ENCODE peak calls at places on chromosomes 4 and X, in nine cellular contexts. Q, R, A, X, G, Z, L, J and N are unnamed samples.
A peak's percentile ranks its signal among the peaks of the same experiment; 100 is the strongest.

GRCh38 chr4:8528713-8529112 is 51.5 kb upstream of the GPR78 start:
- DNase-seq in G (no peak), Q (no peak), J (no peak), X (no peak), R (peak; percentile 16), L (no peak), A (no peak), Z (no peak), N (no peak)

GRCh38 chrX:47217121-47217851 is 1.2 kb upstream of the CDK16 start:
- DNase-seq in A (no peak), Q (no peak), X (peak; percentile 31), J (peak; percentile 49), G (peak; percentile 59), L (peak; percentile 80), R (no peak), Z (no peak), N (no peak)

GRCh38 chr4:32841217-32841616 is 2121.0 kb downstream of the PCDH7 start:
- DNase-seq in X (no peak), G (no peak), R (no peak), Q (no peak), A (no peak), J (no peak), Z (no peak), L (no peak), N (no peak)

GRCh38 chrX:146707781-146708180 is 101.8 kb upstream of the CXorf51B start:
- DNase-seq in R (no peak), G (peak; percentile 18), Q (no peak), J (no peak), L (no peak), X (no peak), A (no peak), Z (no peak), N (no peak)

GRCh38 chrX:142036111-142036510 is 132.4 kb downstream of the MAGEC1 start:
- DNase-seq in Q (no peak), L (no peak), G (no peak), J (no peak), Z (no peak), A (no peak), X (no peak), R (peak; percentile 1), N (no peak)

GRCh38 chr4:15513545-15513944 is 43.9 kb downstream of the CC2D2A start:
- DNase-seq in G (no peak), Q (no peak), R (no peak), X (no peak), L (no peak), A (no peak), Z (no peak), J (no peak), N (no peak)

GRCh38 chr4:85842540-85842939 is 367.6 kb downstream of the ARHGAP24 start:
- DNase-seq in J (no peak), G (no peak), X (peak; percentile 47), R (no peak), L (no peak), A (peak; percentile 14), Z (no peak), Q (no peak), N (no peak)

GRCh38 chr4:8599091-8599460 is 6.5 kb downstream of the CPZ start:
- DNase-seq in A (no peak), J (no peak), X (no peak), Z (no peak), L (no peak), R (no peak), G (no peak), Q (no peak), N (no peak)

GRCh38 chrX:65035451-65035779 is 59.2 kb upstream of the ZC4H2 start:
- DNase-seq in X (no peak), Q (peak; percentile 6), R (no peak), G (no peak), L (no peak), A (peak; percentile 28), Z (peak; percentile 29), J (peak; percentile 28), N (no peak)

GRCh38 chrX:123504630-123505270 is 228.1 kb downstream of the THOC2 start:
- DNase-seq in X (no peak), A (no peak), G (no peak), J (no peak), Z (no peak), R (no peak), L (no peak), Q (no peak), N (no peak)

GRCh38 chrX:110003167-110004156 is 548 bp downstream of the TMEM164 start:
- DNase-seq in G (peak; percentile 58), A (peak; percentile 20), X (no peak), Z (peak; percentile 39), R (no peak), Q (peak; percentile 23), J (peak; percentile 42), L (peak; percentile 65), N (no peak)

GRCh38 chr4:126991965-126992364 is 640.8 kb upstream of the INTU start:
- DNase-seq in J (no peak), X (no peak), A (no peak), Q (no peak), L (no peak), R (no peak), G (no peak), Z (no peak), N (no peak)

GRCh38 chrX:111035256-111035655 is 60.7 kb upstream of the PAK3 start:
- DNase-seq in A (no peak), R (no peak), X (no peak), G (no peak), Z (no peak), Q (no peak), J (no peak), L (no peak), N (no peak)

GRCh38 chrX:45771114-45771513 is 570.4 kb upstream of the DIPK2B start:
- DNase-seq in L (peak; percentile 77), A (peak; percentile 72), G (no peak), J (peak; percentile 21), X (no peak), Q (no peak), Z (peak; percentile 39), R (peak; percentile 82), N (no peak)
- TF ChIP-seq POLR2A in L (peak; percentile 13), A (peak; percentile 72), G (no peak), J (no peak), X (no peak), Q (no peak), Z (no peak), R (no peak), N (peak; percentile 89)

GRCh38 chrX:10047133-10047532 is 80.0 kb downstream of the CLDN34 start:
- DNase-seq in L (no peak), X (no peak), J (no peak), R (no peak), Z (no peak), G (no peak), A (no peak), Q (no peak), N (no peak)
- TF ChIP-seq POLR2A in L (no peak), X (no peak), J (no peak), R (no peak), Z (no peak), G (no peak), A (no peak), Q (no peak), N (no peak)

GRCh38 chrX:13719192-13719856 is 15.1 kb downstream of the TRAPPC2 start:
- DNase-seq in A (no peak), R (no peak), Z (no peak), X (no peak), Q (no peak), L (no peak), G (no peak), J (no peak), N (no peak)
- TF ChIP-seq POLR2A in A (no peak), R (no peak), Z (no peak), X (no peak), Q (no peak), L (no peak), G (no peak), J (no peak), N (no peak)

DNA sequence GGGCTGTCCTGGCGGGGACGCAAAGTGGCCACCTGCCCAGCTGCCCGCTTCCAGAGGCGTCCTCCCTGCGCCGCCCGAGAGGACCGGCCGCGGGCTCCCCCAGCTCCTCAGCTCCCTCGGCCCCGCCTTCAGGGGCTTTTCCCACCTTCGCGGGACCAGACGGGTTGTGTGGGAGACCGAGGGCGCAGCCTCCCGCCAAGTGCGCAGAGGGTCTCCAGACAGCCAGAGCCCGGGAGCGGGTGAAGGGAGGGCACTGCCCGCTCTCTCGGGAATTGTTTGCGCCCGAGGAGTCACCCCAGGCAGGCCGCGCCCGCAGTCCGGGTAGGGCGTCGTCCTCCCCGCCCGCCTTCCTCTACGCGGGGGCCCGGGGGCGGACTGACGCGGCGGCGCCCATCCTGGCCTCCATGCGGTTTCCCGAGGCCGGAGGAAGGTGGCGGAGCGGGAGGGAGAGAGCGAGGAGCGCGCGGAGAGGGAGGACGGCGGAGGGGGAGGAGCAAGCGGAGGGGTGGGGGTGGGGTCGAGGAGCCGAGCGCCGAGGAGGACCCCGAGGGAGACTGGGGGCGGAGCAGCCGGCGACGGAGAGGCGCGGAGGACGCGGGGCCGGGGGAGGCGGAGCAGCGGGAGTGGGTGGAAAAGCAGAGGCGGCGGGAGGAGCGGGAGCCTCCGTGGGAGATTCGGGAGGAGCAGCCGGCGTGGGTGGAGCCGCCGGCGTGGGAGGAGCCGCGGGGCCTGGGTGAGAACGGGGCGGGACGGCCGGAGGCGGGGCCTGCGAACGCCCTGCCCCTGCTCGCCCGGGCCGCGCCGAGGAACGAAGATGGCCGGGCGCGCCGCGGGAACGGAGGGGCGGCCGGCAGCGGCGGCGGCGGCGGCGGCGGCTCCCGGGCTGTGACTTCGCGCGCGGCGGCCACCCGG is 47.6 kb downstream of the CLDN34 start:
- DNase-seq in A (peak; percentile 88), L (peak; percentile 96), G (peak; percentile 93), J (peak; percentile 89), Q (peak; percentile 61), Z (peak; percentile 87), R (peak; percentile 94), X (peak; percentile 79), N (no peak)
- TF ChIP-seq POLR2A in A (peak; percentile 22), L (no peak), G (peak; percentile 56), J (peak; percentile 62), Q (peak; percentile 23), Z (no peak), R (peak; percentile 25), X (no peak), N (peak; percentile 44)

GRCh38 chr4:84582988-84583870 is at the start of gene CDS1:
- DNase-seq in J (no peak), L (no peak), X (peak; percentile 30), G (peak; percentile 65), Q (peak; percentile 37), R (no peak), A (peak; percentile 84), Z (peak; percentile 77), N (no peak)
- TF ChIP-seq POLR2A in J (no peak), L (no peak), X (no peak), G (no peak), Q (no peak), R (no peak), A (peak; percentile 76), Z (no peak), N (no peak)

GRCh38 chr4:761739-762138 is 56.1 kb downstream of the PCGF3 start:
- DNase-seq in Z (no peak), X (no peak), G (peak; percentile 42), J (no peak), Q (no peak), A (no peak), L (no peak), R (no peak), N (no peak)
- TF ChIP-seq POLR2A in Z (no peak), X (no peak), G (no peak), J (no peak), Q (no peak), A (no peak), L (no peak), R (no peak), N (no peak)